ENCODE peak calls at places on chromosomes 1 and 21, in eight cellular contexts. H is ascending aorta, L is HFFc6, J is GM13977, S is AG04450, D is PC-9, O is coronary artery, V is A549. E is an unnamed sample.

GRCh38 chr1:212291505-212292134 is 6.4 kb downstream of the PPP2R5A start:
- DNase-seq in H (no peak), L (peak), J (peak), S (no peak), D (no peak), O (no peak), V (peak), E (no peak)

GRCh38 chr1:30404341-30404740 is 319.0 kb downstream of the MATN1 start:
- DNase-seq in H (peak), L (no peak), J (no peak), S (no peak), D (no peak), O (peak), V (no peak), E (peak)

GRCh38 chr1:201930803-201931202 is 15.5 kb downstream of the LMOD1 start:
- DNase-seq in H (no peak), L (no peak), J (no peak), S (no peak), D (no peak), O (no peak), V (no peak), E (no peak)

GRCh38 chr21:34983680-34984086 is 65.4 kb downstream of the RUNX1 start:
- DNase-seq in H (no peak), L (peak), J (no peak), S (no peak), D (no peak), O (no peak), V (no peak), E (no peak)

GRCh38 chr1:53498555-53499142 is 39.5 kb downstream of the DMRTB1 start:
- DNase-seq in H (no peak), L (peak), J (no peak), S (no peak), D (no peak), O (no peak), V (no peak), E (no peak)

GRCh38 chr1:24884751-24885150 is 45.3 kb downstream of the RUNX3 start:
- DNase-seq in H (no peak), L (no peak), J (no peak), S (no peak), D (no peak), O (no peak), V (no peak), E (no peak)

GRCh38 chr1:153534933-153535663 is 693 bp downstream of the S100A6 start:
- DNase-seq in H (peak), L (peak), J (no peak), S (no peak), D (peak), O (peak), V (peak), E (no peak)

GRCh38 chr1:36116906-36117305 is 8.1 kb downstream of the COL8A2 start:
- DNase-seq in H (no peak), L (no peak), J (no peak), S (no peak), D (no peak), O (no peak), V (no peak), E (no peak)

GRCh38 chr1:94873520-94874351 is 53.2 kb downstream of the CNN3 start:
- DNase-seq in H (no peak), L (no peak), J (no peak), S (no peak), D (no peak), O (peak), V (no peak), E (no peak)

GRCh38 chr1:203211812-203212211 is 17.7 kb downstream of the CHIT1 start:
- DNase-seq in H (peak), L (no peak), J (no peak), S (no peak), D (no peak), O (no peak), V (no peak), E (no peak)

GRCh38 chr1:232529747-232530146 is 100.2 kb downstream of the SIPA1L2 start:
- DNase-seq in H (no peak), L (no peak), J (no peak), S (no peak), D (peak), O (no peak), V (no peak), E (no peak)

GRCh38 chr1:185170291-185170848 is 13.4 kb downstream of the SWT1 start:
- DNase-seq in H (no peak), L (peak), J (peak), S (peak), D (no peak), O (no peak), V (peak), E (no peak)

GRCh38 chr1:220887202-220887867 is 8.1 kb downstream of the HLX start:
- DNase-seq in H (no peak), L (no peak), J (peak), S (no peak), D (no peak), O (no peak), V (no peak), E (no peak)

GRCh38 chr1:45493116-45493697 is 2.2 kb upstream of the TESK2 start:
- DNase-seq in H (peak), L (peak), J (peak), S (no peak), D (peak), O (no peak), V (no peak), E (no peak)

GRCh38 chr1:162765788-162766187 is 24.7 kb upstream of the HSD17B7 start:
- DNase-seq in H (no peak), L (no peak), J (no peak), S (no peak), D (no peak), O (no peak), V (no peak), E (no peak)

GRCh38 chr1:36805979-36806640 is 228.2 kb downstream of the GRIK3 start:
- DNase-seq in H (no peak), L (no peak), J (no peak), S (no peak), D (no peak), O (no peak), V (no peak), E (no peak)

DNA sequence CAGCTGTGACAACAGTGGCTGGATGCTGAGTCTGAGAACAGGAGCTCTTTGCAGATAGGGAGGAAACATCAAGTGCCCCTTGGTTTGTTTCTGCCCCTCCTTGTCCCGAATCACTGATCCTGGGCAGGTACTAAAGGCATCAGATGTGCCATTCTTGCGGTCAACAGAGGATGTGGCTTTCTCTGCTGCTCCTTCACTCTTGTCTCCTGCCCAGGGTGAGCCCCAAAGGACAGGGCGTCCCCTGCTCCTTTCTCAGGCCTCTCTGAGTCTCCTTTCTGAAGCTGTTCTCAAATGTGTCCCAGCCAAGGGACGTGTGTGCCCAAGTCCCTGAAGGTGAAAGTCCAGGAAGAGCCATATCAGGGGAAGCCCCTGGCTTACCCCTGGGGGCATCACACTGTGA is 31.7 kb downstream of the SLC37A1 start:
- DNase-seq in H (no peak), L (no peak), J (no peak), S (no peak), D (no peak), O (no peak), V (no peak), E (no peak)
- TF ChIP-seq CTCF in H (no peak), L (no peak), J (no peak), S (no peak), D (no peak), O (no peak), V (no peak), E (no peak)

DNA sequence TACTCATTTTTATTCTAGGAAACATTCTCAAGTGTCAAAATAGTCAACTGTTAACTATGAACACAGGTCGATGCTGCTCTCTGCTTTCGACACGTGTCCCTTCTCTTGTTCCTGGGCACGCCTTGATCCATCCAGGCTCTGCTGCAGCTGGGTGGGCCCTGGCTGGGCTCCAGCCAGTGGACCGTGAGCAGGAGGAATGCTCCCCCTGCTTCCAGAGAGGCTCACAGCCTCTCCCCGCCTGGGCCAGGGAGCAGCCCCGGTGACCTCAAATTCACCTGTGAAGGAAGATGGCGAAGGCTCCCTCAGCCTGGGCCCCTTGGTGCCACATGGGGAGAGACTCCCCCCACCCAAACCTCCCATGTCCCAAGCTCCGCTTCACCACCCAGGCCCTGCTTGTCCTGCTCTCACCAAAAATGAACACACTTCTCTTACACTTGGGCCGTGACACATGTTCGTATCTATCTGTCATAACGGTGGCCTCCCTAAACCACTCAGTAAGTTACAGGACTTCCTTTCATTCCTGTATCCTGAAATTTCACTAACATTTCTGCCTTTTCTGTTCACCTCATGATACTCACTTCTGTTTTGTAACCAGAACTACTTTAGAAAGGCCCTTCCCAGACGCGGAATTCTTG is 24.5 kb upstream of the ADARB1 start:
- DNase-seq in H (peak), L (no peak), J (no peak), S (no peak), D (no peak), O (no peak), V (no peak), E (no peak)
- TF ChIP-seq CTCF in H (no peak), L (no peak), J (no peak), S (no peak), D (no peak), O (no peak), V (no peak), E (no peak)

DNA sequence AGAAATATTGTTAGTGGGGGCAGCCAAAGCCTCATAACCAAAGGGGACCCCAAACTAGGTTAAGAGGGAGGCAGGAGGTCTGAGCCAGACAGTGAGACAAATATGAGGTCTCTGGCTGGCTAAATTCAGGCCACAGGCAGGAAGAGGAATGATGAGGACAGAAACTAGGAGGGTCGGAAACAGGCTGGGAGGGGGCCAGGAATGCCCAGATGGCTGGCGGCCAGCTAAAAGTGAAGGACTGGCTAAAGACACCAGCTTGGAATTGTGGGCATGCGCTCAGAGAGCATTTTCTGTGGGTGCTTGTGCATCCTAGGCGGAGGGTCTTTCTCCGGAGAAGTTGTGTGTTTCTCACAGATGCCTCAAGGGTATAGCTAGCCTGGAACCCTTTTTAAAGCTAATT is 77.0 kb downstream of the PGM1 start:
- DNase-seq in H (no peak), L (no peak), J (no peak), S (no peak), D (no peak), O (no peak), V (no peak), E (no peak)
- TF ChIP-seq CTCF in H (no peak), L (no peak), J (no peak), S (no peak), D (no peak), O (no peak), V (no peak), E (no peak)

DNA sequence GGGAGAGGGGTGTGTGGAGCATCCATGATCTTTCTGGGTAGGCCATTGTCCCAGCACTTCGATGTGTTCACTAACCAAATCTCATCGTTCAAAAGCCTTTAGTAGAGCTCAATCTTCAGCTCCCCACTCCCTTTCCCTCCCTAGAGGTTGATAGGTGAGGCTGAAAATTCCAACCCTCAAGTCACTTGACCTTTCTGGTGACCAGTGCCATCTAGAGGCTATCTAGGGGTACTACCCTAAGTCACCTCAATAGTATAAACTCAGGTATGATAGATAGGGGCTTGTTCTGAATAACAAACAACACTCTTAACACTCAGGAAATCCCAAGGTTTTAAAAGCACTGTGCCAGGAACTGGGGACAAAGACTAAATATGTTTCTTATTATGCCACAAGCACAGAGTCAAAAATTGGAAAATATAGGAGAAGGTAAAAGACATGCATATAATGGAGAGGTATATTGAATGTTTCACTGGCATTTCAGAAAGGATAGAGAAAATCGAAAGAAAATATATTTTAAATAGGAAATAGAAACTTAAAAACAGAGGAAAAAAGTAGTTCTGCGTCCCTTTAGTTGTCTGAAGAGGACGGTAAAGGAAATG is 42.9 kb upstream of the CD53 start:
- DNase-seq in H (no peak), L (no peak), J (peak), S (no peak), D (peak), O (no peak), V (peak), E (no peak)
- TF ChIP-seq CTCF in H (no peak), L (peak), J (peak), S (peak), D (peak), O (no peak), V (peak), E (peak)

GRCh38 chr1:18869847-18870246 is 10.4 kb upstream of the TAS1R2 start:
- DNase-seq in H (no peak), L (no peak), J (no peak), S (no peak), D (no peak), O (no peak), V (no peak), E (no peak)
- TF ChIP-seq CTCF in H (no peak), L (no peak), J (no peak), S (no peak), D (no peak), O (no peak), V (no peak), E (no peak)

GRCh38 chr1:174036204-174036603 is 14.0 kb upstream of the RC3H1 start:
- DNase-seq in H (no peak), L (no peak), J (no peak), S (no peak), D (no peak), O (no peak), V (no peak), E (no peak)
- TF ChIP-seq CTCF in H (no peak), L (no peak), J (no peak), S (no peak), D (no peak), O (no peak), V (no peak), E (no peak)

GRCh38 chr1:177355575-177355974 is 184.8 kb downstream of the BRINP2 start:
- DNase-seq in H (no peak), L (no peak), J (peak), S (peak), D (no peak), O (no peak), V (no peak), E (no peak)
- TF ChIP-seq CTCF in H (no peak), L (peak), J (peak), S (peak), D (peak), O (no peak), V (no peak), E (peak)

DNA sequence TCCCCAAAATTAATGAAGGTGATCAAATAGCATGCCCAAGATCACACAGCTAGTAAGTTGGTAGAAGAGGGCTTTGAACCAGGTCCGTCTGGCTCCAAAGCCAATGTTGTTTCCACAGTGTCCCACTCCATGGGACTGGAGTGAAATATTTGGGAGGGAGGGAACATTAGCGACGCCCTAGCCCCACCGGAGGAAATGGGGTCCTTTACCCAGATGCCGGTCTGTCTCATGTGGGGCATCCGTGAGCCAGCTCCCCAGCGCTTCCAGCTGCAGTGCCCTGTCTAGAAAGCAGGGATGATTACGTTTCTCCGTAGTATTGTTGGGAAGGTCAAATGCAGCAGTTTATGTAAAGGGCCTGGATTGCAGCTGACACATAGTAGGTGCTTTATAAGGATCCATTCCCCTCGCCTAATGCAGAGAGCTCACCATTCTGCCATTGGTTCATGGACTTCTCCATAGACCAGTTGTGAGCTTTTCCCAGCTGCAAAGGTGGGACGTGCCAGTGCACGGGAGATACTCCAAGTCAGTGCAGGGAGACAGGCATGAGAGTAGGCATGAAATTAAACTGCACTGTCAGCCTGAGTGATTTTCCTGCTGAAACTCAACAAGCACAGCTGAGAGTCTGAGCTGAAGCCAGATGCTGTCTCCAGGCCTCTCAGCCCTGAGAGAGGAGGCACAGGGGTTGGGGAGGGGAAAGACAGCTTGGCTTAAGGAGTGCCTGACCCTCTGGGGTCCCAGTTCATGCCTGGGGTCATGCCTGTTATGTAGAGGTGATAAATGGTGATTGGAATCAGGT is 24.7 kb downstream of the QSOX1 start:
- DNase-seq in H (no peak), L (no peak), J (no peak), S (no peak), D (no peak), O (no peak), V (no peak), E (no peak)
- TF ChIP-seq CTCF in H (no peak), L (peak), J (no peak), S (no peak), D (peak), O (no peak), V (no peak), E (peak)

DNA sequence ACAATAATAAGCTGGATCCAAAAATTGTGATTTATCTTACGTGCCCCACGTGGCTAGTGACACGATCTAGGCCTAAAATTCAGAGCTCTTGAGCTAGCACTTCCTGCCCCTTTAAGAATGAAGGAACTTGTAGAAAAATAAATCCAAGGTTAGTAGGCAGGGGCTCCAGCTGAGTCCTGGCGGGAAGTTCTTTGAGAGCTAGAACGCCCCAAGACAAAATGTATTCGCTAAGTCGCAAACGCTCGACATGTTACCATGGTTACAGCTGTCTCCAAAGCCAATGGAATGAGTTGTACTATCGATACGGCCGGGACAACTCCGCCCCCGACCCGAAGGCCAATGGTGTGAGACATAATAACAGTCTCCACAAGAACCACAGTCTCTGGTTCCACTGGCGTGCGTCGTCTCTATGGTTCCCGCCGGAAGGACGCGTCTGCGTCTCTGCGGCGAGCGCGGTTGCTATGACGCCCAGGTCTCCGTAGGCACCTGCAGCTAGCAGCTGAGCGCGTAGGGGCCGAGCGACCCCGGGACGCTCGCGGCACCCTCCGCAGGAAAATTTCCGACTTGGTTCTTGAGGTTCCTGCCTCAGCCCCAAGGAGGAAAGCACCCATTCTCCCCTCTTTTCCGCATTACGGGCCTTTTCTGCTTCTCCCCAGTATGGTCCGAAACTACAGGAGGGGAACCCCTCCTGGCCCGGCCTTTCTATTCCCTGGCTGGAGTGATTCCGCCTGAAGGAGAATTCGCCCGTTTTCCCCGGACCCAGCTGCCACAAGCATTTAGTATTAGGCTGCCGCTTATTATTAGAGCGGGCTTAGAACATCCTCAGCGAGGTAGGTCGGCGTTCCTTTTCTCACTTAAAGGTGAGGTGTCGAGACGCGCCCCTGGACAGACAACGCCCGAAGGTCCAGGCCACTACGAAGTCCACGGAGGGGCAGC is at the start of gene CCDC30:
- DNase-seq in H (peak), L (peak), J (peak), S (peak), D (peak), O (peak), V (peak), E (peak)
- TF ChIP-seq CTCF in H (no peak), L (no peak), J (no peak), S (no peak), D (no peak), O (no peak), V (no peak), E (no peak)

DNA sequence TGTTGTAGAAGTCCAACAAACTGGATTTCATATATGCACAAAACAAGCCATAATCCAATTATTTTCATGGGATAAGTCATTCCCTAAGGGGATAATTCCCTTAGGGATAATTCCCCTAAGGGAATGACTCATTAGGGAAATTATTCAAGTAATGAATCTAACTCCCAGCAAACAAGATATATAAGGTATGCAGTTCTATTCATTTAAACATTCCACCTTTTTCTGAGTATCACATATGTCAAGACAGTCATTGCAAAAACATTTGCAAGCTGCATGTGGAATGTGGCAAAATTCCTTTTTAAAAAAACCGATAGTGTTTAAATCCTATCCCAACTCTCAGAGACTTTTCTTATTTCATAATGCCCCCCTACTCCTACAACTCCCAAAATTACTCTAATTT is 131.2 kb downstream of the AKT3 start:
- DNase-seq in H (no peak), L (peak), J (no peak), S (peak), D (peak), O (no peak), V (no peak), E (no peak)
- TF ChIP-seq CTCF in H (no peak), L (no peak), J (no peak), S (no peak), D (no peak), O (no peak), V (no peak), E (no peak)

E was measured in osteocyte.